ENCODE peak calls at places on chromosome 10, in ten cellular contexts. K is psoas muscle; A is suprapubic skin; V is CD8-positive, alpha-beta memory T cell; M is adipocyte; Y is body of pancreas; G is CD8-positive, alpha-beta T cell; B is lower lobe of right lung; Q is adrenal gland; L is pancreas. U is an unnamed sample. For H3K9me3, the result is how much of the 10 kb centered on the place peaks cover.

GRCh38 chr10:50972591-50972990 is 87.2 kb upstream of the A1CF start:
- DNase-seq in G (no peak), Q (no peak), Y (peak), M (no peak), A (no peak), V (no peak), B (no peak), K (no peak), L (peak), U (no peak)

GRCh38 chr10:129756912-129757861 is 206.9 kb downstream of the EBF3 start:
- DNase-seq in A (no peak), Q (peak), V (no peak), G (no peak), M (no peak), Y (peak), K (no peak), B (peak), L (peak), U (no peak)

GRCh38 chr10:110803830-110804338 is 67.8 kb upstream of the PDCD4 start:
- DNase-seq in L (peak), Y (peak), M (peak), K (peak), B (no peak), Q (peak), V (peak), A (no peak), G (no peak), U (no peak)

GRCh38 chr10:73810735-73811465 is 498 bp downstream of the NDST2 start:
- DNase-seq in B (peak), L (peak), Q (peak), M (peak), K (peak), G (peak), V (peak), Y (peak), A (no peak), U (peak)

GRCh38 chr10:69242844-69243212 is 22.7 kb downstream of the HKDC1 start:
- DNase-seq in V (no peak), K (no peak), M (no peak), B (no peak), Y (no peak), G (no peak), Q (no peak), L (no peak), A (no peak), U (no peak)

GRCh38 chr10:77351386-77351785 is 286.2 kb downstream of the KCNMA1 start:
- DNase-seq in Q (no peak), V (no peak), M (peak), B (no peak), Y (no peak), G (no peak), A (no peak), K (no peak), L (no peak), U (no peak)

GRCh38 chr10:33556581-33556980 is 222.1 kb upstream of the NRP1 start:
- DNase-seq in V (no peak), L (no peak), K (no peak), B (no peak), A (no peak), G (no peak), M (no peak), Y (no peak), Q (no peak), U (no peak)

GRCh38 chr10:127966875-127967274 is 60.0 kb downstream of the PTPRE start:
- DNase-seq in K (no peak), G (no peak), Q (peak), M (no peak), V (no peak), Y (no peak), B (no peak), L (no peak), A (no peak), U (no peak)

GRCh38 chr10:29895436-29895835 is 163.9 kb downstream of the JCAD start:
- DNase-seq in K (peak), L (peak), M (peak), V (no peak), B (no peak), Q (peak), Y (no peak), G (no peak), A (peak), U (no peak)

GRCh38 chr10:72426982-72427381 is 72.3 kb upstream of the DNAJB12 start:
- DNase-seq in B (no peak), L (no peak), A (no peak), Q (no peak), K (no peak), G (no peak), V (no peak), Y (no peak), M (no peak), U (no peak)

GRCh38 chr10:28875535-28876208 is 198.4 kb downstream of the BAMBI start:
- DNase-seq in B (no peak), A (no peak), L (no peak), V (no peak), Q (no peak), Y (no peak), G (no peak), M (peak), K (no peak), U (no peak)

GRCh38 chr10:75722609-75723008 is 291.2 kb downstream of the LRMDA start:
- DNase-seq in Y (no peak), A (no peak), B (no peak), M (no peak), Q (no peak), G (no peak), L (no peak), K (no peak), V (no peak), U (no peak)

GRCh38 chr10:102795453-102796406 is 41.5 kb downstream of the CYP17A1 start:
- DNase-seq in K (peak), V (no peak), G (no peak), B (no peak), Y (no peak), A (no peak), M (no peak), L (no peak), Q (no peak), U (no peak)

GRCh38 chr10:17527530-17528146 is 73.2 kb upstream of the ST8SIA6 start:
- DNase-seq in Q (no peak), A (no peak), K (no peak), G (no peak), M (peak), Y (no peak), L (no peak), V (no peak), B (no peak), U (no peak)

GRCh38 chr10:104809288-104810090 is 168.4 kb downstream of the SORCS3 start:
- DNase-seq in Q (no peak), V (no peak), Y (no peak), L (no peak), M (no peak), A (no peak), B (no peak), G (no peak), K (no peak), U (no peak)

GRCh38 chr10:80407836-80408197 is 534 bp upstream of the PRXL2A start:
- DNase-seq in M (peak), L (no peak), K (peak), B (peak), A (no peak), G (no peak), Y (peak), V (no peak), Q (peak), U (no peak)

GRCh38 chr10:124105594-124105993 is 12.2 kb upstream of the CHST15 start:
- DNase-seq in M (no peak), Q (no peak), B (no peak), K (no peak), Y (no peak), V (no peak), G (no peak), L (no peak), A (no peak), U (no peak)

GRCh38 chr10:34078798-34079470 is 736.2 kb downstream of the PARD3 start:
- DNase-seq in K (peak), B (no peak), Y (peak), A (no peak), L (no peak), M (peak), Q (no peak), G (no peak), V (no peak), U (no peak)

GRCh38 chr10:29681700-29682444 is 47.1 kb upstream of the SVIL start:
- DNase-seq in B (peak), Y (no peak), K (no peak), A (no peak), Q (no peak), L (no peak), M (no peak), V (peak), G (peak), U (peak)

GRCh38 chr10:33521062-33521461 is 186.6 kb upstream of the NRP1 start:
- DNase-seq in Q (no peak), Y (no peak), A (no peak), V (no peak), G (no peak), B (no peak), K (no peak), M (no peak), L (no peak), U (no peak)

GRCh38 chr10:99285846-99286245 is 43.3 kb upstream of the CNNM1 start:
- DNase-seq in Y (no peak), M (no peak), K (no peak), A (no peak), V (no peak), G (no peak), B (no peak), L (no peak), Q (no peak), U (no peak)

GRCh38 chr10:86226016-86226415 is 140.6 kb downstream of the GRID1 start:
- DNase-seq in L (no peak), G (no peak), Q (no peak), K (no peak), Y (no peak), V (no peak), M (no peak), A (no peak), B (no peak), U (no peak)

GRCh38 chr10:7572435-7572834 is 94.3 kb downstream of the ITIH5 start:
- DNase-seq in M (peak), B (no peak), V (no peak), A (no peak), G (no peak), L (no peak), Y (no peak), K (no peak), Q (no peak), U (no peak)

GRCh38 chr10:12431453-12432101 is 82.2 kb downstream of the CAMK1D start:
- DNase-seq in Y (no peak), V (no peak), A (no peak), K (peak), M (no peak), Q (no peak), B (no peak), L (no peak), G (no peak), U (no peak)

GRCh38 chr10:94451883-94452519 is 49.7 kb downstream of the TBC1D12 start:
- DNase-seq in M (no peak), A (no peak), L (no peak), Q (no peak), B (no peak), K (no peak), G (no peak), V (no peak), Y (no peak), U (no peak)

DNA sequence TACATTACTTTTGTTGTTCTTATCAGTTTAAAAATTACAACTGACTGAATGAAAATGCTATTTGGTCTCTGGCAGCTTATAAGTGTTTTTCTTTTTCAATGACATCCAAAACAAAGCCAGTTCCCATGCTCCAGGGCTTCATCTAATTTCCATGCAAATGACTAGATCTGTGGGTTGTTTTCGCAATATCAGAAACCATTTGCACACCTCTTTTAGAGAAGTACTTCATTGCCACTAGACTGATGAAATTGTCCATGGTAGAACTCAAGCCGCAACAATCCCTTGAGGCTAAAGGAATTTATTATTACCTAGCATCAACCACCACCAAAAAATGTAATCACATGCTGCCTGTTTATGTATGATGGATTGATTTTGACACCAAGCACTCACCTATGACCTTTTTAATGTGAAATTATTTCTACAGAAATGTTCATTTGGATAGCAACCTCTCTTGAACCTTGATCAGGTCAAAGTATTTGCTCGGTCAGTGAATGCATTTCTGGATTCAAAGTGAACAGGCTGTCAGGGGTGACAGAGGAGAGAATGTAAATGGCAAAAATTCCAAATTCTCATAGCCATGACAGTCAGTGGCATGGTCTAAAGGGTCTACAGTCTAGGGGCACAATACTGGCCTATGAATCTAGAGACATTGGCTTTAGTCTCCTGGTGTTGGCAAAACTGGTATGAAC is 769.3 kb downstream of the SORCS1 start:
- DNase-seq in Y (no peak), B (no peak), L (no peak), Q (no peak), M (no peak), G (no peak), V (no peak), A (no peak), K (no peak), U (no peak)
- H3K9me3 ChIP-seq in Y (under half), B (under half), L (under half), Q (under half), M (under half), G (under half), V (under half), A (under half), K (under half), U (under half)

GRCh38 chr10:37734971-37735370 is 122.4 kb downstream of the ZNF248 start:
- DNase-seq in V (no peak), K (no peak), G (no peak), Q (peak), A (no peak), L (no peak), M (peak), B (no peak), Y (no peak), U (no peak)
- H3K9me3 ChIP-seq in V (under half), K (under half), G (under half), Q (under half), A (under half), L (under half), M (under half), B (under half), Y (under half), U (under half)

GRCh38 chr10:37826806-37827205 is 30.6 kb downstream of the ZNF248 start:
- DNase-seq in B (no peak), A (no peak), V (no peak), K (no peak), M (no peak), G (no peak), Q (no peak), Y (no peak), L (no peak), U (no peak)

DNA sequence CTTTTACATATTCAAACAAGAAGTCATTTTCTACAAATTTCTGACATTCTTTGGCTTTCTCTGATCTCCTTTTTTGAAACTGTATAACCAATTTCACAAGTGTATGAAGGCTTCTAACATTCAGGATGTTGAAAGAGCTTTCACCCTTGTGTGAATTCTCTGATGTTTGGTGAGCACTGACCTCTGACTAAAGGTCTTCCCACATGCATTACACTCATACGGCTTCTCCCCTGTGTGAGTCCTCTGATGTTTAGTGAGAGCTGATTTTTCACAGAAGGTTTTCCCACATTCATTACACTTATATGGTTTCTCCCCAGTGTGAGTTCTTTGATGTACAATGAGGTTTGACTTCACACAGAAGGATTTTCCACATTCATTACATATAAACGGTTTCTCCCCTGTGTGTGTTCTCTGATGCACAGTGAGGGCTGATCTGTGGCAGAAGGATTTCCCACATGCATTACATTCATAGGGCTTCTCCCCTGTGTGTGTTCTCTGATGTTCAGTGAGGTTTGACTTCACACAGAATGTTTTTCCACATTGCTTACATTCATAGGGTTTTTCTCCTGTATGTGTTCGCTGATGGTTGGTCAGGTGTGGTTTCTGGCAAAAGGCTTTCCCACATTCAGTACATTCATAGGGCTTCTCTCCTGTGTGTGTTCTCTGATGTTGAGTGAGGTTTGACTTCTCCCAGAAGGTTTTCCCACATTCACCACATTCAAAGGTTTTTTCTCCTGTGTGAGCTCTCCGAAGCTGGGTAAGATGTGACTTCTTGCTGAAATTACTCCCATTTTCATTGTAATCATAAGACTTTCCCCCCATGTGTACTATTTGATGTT is 25.7 kb downstream of the ZNF248 start:
- DNase-seq in K (no peak), Q (no peak), M (no peak), L (no peak), B (no peak), Y (no peak), A (no peak), V (no peak), G (no peak), U (no peak)
- H3K9me3 ChIP-seq in K (under half), Q (under half), M (half or more), L (under half), B (half or more), Y (under half), A (under half), V (under half), G (half or more), U (under half)

DNA sequence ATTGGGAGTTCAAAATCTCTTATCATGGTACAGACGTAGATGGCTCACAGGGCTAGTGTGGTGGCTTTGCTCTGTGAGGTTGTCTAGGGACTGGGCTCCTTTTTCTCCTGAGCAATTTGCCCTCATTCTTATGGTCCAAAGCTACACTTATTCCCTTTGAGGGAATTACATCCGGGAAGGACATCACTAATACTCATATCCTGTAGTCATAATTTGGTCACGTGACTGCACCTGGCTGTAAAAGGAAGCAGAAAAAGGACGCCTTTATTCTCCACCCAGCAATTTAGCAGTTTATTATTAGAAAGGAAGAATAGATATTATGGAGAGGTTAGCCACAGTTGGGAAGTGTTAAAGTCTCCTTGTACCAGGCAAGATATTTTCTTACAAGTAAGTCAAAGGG is 28.1 kb downstream of the ARID5B start:
- DNase-seq in B (no peak), M (no peak), K (no peak), L (no peak), A (no peak), V (no peak), Q (no peak), Y (no peak), G (no peak), U (no peak)
- H3K9me3 ChIP-seq in B (under half), M (under half), K (under half), L (under half), A (under half), V (under half), Q (under half), Y (under half), G (under half), U (under half)

DNA sequence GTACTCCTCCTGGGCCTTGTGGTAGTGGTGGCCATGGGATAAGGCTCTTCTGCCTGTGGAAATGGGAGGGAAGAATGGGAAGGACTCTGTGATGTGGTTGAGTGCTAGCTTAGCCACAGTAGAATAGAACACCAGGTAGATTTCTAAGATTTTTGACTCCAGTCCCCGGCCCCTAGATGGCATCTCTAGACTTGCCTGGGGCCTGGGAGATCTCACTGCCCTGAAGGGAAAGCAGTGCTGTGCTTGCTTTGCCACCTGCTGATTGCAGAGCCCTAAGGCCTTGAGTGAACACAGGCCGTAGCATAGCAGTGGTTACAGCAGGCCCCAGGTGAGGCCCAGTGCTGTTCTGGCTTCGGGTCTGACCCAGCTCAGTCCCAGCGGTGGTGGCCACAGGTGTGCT is 252.0 kb downstream of the TCF7L2 start:
- DNase-seq in A (no peak), V (no peak), K (no peak), G (no peak), B (no peak), L (no peak), Q (no peak), Y (no peak), M (no peak), U (no peak)
- H3K9me3 ChIP-seq in A (under half), V (under half), K (under half), G (under half), B (under half), L (under half), Q (under half), Y (under half), M (under half), U (under half)

U was measured in T-helper 17 cell.